ENCODE peak calls at places on chromosome 10, in four cellular contexts. I, L, H and U are unnamed samples.

GRCh38 chr10:24256619-24257018 is 47.7 kb downstream of the KIAA1217 start:
- ATAC-seq in H (no peak), L (no peak), I (no peak), U (no peak)

GRCh38 chr10:70286616-70287015 is 2.8 kb upstream of the NPFFR1 start:
- ATAC-seq in H (no peak), L (no peak), I (no peak), U (no peak)

GRCh38 chr10:61896854-61897661 is 4.4 kb upstream of the ARID5B start:
- ATAC-seq in L (peak), I (peak), H (peak), U (peak)

GRCh38 chr10:33265621-33266020 is 68.8 kb downstream of the NRP1 start:
- ATAC-seq in I (no peak), H (no peak), L (no peak), U (no peak)

GRCh38 chr10:24545585-24545984 is 178.1 kb downstream of the ARHGAP21 start:
- ATAC-seq in L (no peak), H (no peak), I (no peak), U (no peak)

GRCh38 chr10:25308278-25308677 is 133.5 kb downstream of the GPR158 start:
- ATAC-seq in I (no peak), L (no peak), H (no peak), U (no peak)

GRCh38 chr10:22634093-22634492 is 80.3 kb downstream of the PIP4K2A start:
- ATAC-seq in I (no peak), L (no peak), H (no peak), U (no peak)

GRCh38 chr10:127071126-127071525 is 125.3 kb downstream of the INSYN2A start:
- ATAC-seq in I (no peak), L (no peak), H (no peak), U (no peak)

GRCh38 chr10:81018898-81019890 is 481.5 kb downstream of the SH2D4B start:
- ATAC-seq in L (no peak), I (peak), H (peak), U (no peak)

GRCh38 chr10:22002531-22003110 is 909 bp downstream of the DNAJC1 start:
- ATAC-seq in H (peak), I (peak), L (no peak), U (peak)

GRCh38 chr10:111107023-111107422 is 30.2 kb downstream of the ADRA2A start:
- ATAC-seq in I (peak), H (peak), L (no peak), U (no peak)

GRCh38 chr10:24349379-24350110 is 140.6 kb downstream of the KIAA1217 start:
- ATAC-seq in L (no peak), I (no peak), H (no peak), U (no peak)

GRCh38 chr10:116106611-116107010 is 166.4 kb downstream of the GFRA1 start:
- ATAC-seq in I (no peak), H (no peak), L (no peak), U (no peak)

GRCh38 chr10:98444314-98445006 is 2.3 kb downstream of the HPS1 start:
- ATAC-seq in I (no peak), H (no peak), L (no peak), U (no peak)

GRCh38 chr10:84715911-84716310 is 387.5 kb downstream of the CCSER2 start:
- ATAC-seq in H (peak), I (peak), L (no peak), U (no peak)

GRCh38 chr10:3477683-3478082 is 305.1 kb upstream of the PITRM1 start:
- ATAC-seq in H (no peak), I (no peak), L (no peak), U (peak)

GRCh38 chr10:119346063-119346835 is 138.9 kb downstream of the GRK5 start:
- ATAC-seq in I (no peak), L (no peak), H (no peak), U (no peak)

GRCh38 chr10:110074986-110075664 is 67.3 kb downstream of the ADD3 start:
- ATAC-seq in H (no peak), L (no peak), I (no peak), U (no peak)

DNA sequence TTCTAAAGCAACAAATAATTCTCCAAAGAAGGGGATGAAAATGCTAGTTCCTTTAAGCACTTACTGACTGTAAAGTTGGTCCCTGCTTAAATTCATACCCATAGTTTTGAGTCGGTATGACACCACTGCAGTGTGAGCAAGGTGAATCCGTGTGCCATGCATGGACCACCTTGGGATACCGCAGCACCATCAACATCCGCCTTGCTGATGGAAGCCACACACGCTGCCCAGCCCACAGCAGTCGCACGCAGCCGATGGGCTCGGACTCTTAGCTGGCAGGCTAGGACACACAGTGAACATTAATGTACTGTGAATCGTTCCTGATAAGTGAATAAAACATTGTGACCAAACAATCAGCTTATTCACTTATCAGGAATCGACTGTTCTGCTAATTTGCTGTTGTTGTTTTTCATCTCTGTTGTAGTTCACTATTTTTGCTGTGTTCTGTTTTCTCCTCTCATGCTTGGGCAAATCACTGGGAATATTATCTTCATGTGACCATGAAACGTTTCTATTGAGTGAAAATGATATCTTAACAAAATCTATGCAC is 275.5 kb downstream of the USP6NL start:
- ATAC-seq in H (no peak), I (no peak), L (no peak), U (no peak)
- TF ChIP-seq POLR2AphosphoS5 in H (no peak), I (no peak), L (no peak), U (no peak)

DNA sequence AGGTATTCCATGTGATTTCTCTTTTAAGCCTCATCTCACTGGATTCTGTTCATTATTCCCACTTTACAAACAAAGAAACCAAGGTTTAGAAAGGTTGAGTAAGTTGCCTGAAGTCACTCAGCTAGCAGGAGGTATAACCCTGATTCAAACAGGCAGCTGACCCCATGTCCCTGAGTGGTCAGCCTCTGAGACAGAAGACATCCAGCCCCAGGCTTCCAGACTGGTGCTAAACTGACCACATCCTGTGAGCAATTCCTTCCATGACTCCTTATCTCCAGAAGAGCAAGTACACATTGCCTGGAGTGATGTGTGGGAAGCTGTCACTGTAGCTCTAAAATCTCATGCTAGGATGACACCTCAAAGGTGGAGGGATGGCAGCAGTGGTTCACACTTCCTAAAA is 3.7 kb downstream of the PLPP4 start:
- ATAC-seq in H (no peak), I (no peak), L (no peak), U (no peak)
- TF ChIP-seq POLR2A in H (no peak), I (no peak), L (no peak), U (no peak)

GRCh38 chr10:93680414-93681047 is 21.9 kb downstream of the FRA10AC1 start:
- ATAC-seq in L (no peak), H (no peak), I (peak), U (no peak)

GRCh38 chr10:93673791-93674190 is 28.6 kb downstream of the FRA10AC1 start:
- ATAC-seq in H (no peak), L (no peak), I (no peak), U (no peak)

GRCh38 chr10:93678386-93678785 is 24.0 kb downstream of the FRA10AC1 start:
- ATAC-seq in I (no peak), H (no peak), L (no peak), U (no peak)

GRCh38 chr10:93678805-93679587 is 23.4 kb downstream of the FRA10AC1 start:
- ATAC-seq in L (no peak), I (no peak), H (no peak), U (no peak)
- TF ChIP-seq EP300 in L (no peak), I (no peak), H (no peak), U (no peak)

GRCh38 chr10:124744688-124745055 is 494 bp upstream of the FAM53B start:
- ATAC-seq in L (peak), I (peak), H (no peak), U (peak)
- TF ChIP-seq POLR2AphosphoS5 in L (no peak), I (no peak), H (no peak), U (peak)

GRCh38 chr10:132446661-132447445 is 49.9 kb downstream of the PWWP2B start:
- ATAC-seq in H (peak), I (peak), L (peak), U (peak)

GRCh38 chr10:132447446-132448247 is 50.6 kb downstream of the PWWP2B start:
- ATAC-seq in L (peak), I (peak), H (peak), U (no peak)

GRCh38 chr10:132449051-132449825 is 52.2 kb downstream of the PWWP2B start:
- ATAC-seq in I (no peak), H (no peak), L (no peak), U (no peak)

GRCh38 chr10:132449826-132450211 is 52.8 kb downstream of the PWWP2B start:
- ATAC-seq in L (no peak), H (no peak), I (no peak), U (no peak)

GRCh38 chr10:132448248-132448731 is 51.3 kb downstream of the PWWP2B start:
- ATAC-seq in L (peak), I (peak), H (peak), U (peak)
- TF ChIP-seq POLR2A in L (peak), I (no peak), H (peak), U (no peak)